ENCODE peak calls at places on chromosome 11, in four cellular contexts. B is cardiac muscle cell; D is MG63; U is activated naive CD4-positive, alpha-beta T cell treated with anti-CD3 and anti-CD28 coated beads, Interleukin-2, amount 10 ng/mL, durations not matched to agents 7 days and 5 days. L is an unnamed sample.

GRCh38 chr11:118229274-118229847 is 4.5 kb upstream of the JAML start:
- DNase-seq in U (no peak), D (no peak), B (no peak), L (no peak)

GRCh38 chr11:45802531-45803317 is 2.2 kb upstream of the SLC35C1 start:
- DNase-seq in B (no peak), U (no peak), D (no peak), L (peak)

GRCh38 chr11:13884159-13884799 is 78.2 kb upstream of the SPON1 start:
- DNase-seq in D (no peak), B (no peak), U (no peak), L (no peak)

GRCh38 chr11:105447936-105448702 is 161.8 kb upstream of the GRIA4 start:
- DNase-seq in U (no peak), D (no peak), B (no peak), L (peak)

GRCh38 chr11:79274636-79275315 is 166.1 kb downstream of the TENM4 start:
- DNase-seq in D (no peak), B (peak), U (no peak), L (no peak)

GRCh38 chr11:19661827-19662226 is 50.8 kb upstream of the NAV2 start:
- DNase-seq in B (no peak), U (no peak), D (no peak), L (no peak)

GRCh38 chr11:65539401-65540289 is 14.8 kb downstream of the SCYL1 start:
- DNase-seq in U (no peak), B (no peak), D (no peak), L (no peak)

GRCh38 chr11:120929664-120930154 is 94.2 kb upstream of the TBCEL start:
- DNase-seq in D (peak), U (peak), B (peak), L (no peak)

GRCh38 chr11:96061730-96062524 is 138.0 kb upstream of the MTMR2 start:
- DNase-seq in D (no peak), U (peak), B (no peak), L (no peak)

GRCh38 chr11:116605543-116605942 is 167.2 kb downstream of the BUD13 start:
- DNase-seq in D (peak), U (peak), B (peak), L (no peak)

GRCh38 chr11:2453436-2453835 is 8.6 kb downstream of the KCNQ1 start:
- DNase-seq in B (no peak), D (no peak), U (peak), L (peak)

GRCh38 chr11:102614485-102614884 is 10.6 kb downstream of the MMP20 start:
- DNase-seq in B (no peak), D (no peak), U (no peak), L (no peak)

GRCh38 chr11:134589155-134589554 is 177.1 kb upstream of the B3GAT1 start:
- DNase-seq in D (no peak), U (no peak), B (no peak), L (no peak)

GRCh38 chr11:64115751-64116522 is 50.0 kb downstream of the MACROD1 start:
- DNase-seq in D (no peak), B (no peak), U (no peak), L (no peak)

GRCh38 chr11:59181746-59182456 is 10.0 kb downstream of the DTX4 start:
- DNase-seq in U (no peak), D (no peak), B (no peak), L (no peak)

GRCh38 chr11:5577101-5577500 is 3.6 kb upstream of the OR52B6 start:
- DNase-seq in D (no peak), B (no peak), U (no peak), L (no peak)

GRCh38 chr11:3820971-3821370 is 12.6 kb downstream of the PGAP2 start:
- DNase-seq in U (no peak), B (no peak), D (no peak), L (peak)

GRCh38 chr11:76654310-76654851 is 16.2 kb downstream of the LRRC32 start:
- DNase-seq in D (no peak), U (no peak), B (peak), L (no peak)

GRCh38 chr11:111347723-111348115 is 31.4 kb downstream of the POU2AF1 start:
- DNase-seq in D (no peak), U (no peak), B (peak), L (no peak)

GRCh38 chr11:26709057-26709456 is 12.8 kb downstream of the SLC5A12 start:
- DNase-seq in U (no peak), D (no peak), B (no peak), L (no peak)

GRCh38 chr11:17179972-17180371 is 27.8 kb downstream of the PIK3C2A start:
- DNase-seq in U (no peak), D (no peak), B (no peak), L (no peak)

GRCh38 chr11:14645247-14645912 is 1.8 kb downstream of the PDE3B start:
- DNase-seq in B (peak), D (no peak), U (no peak), L (no peak)

GRCh38 chr11:118918686-118919280 is 6.9 kb downstream of the BCL9L start:
- DNase-seq in B (peak), U (peak), D (no peak), L (no peak)

L was measured in spleen.